ENCODE peak calls at places on chromosomes 5 and 9, in five cellular contexts. One of them, this sample, is unnamed.

GRCh38 chr9:87869082-87869481 is 13.6 kb upstream of the SPATA31E1 start:
- DNase-seq in cardiac muscle cell: no peak
- DNase-seq in left ventricle myocardium inferior: no peak
- DNase-seq in astrocyte of the spinal cord: no peak
- DNase-seq in lower lobe of right lung: no peak
- DNase-seq in this sample: no peak

GRCh38 chr9:124795881-124796415 is 19.0 kb downstream of the OLFML2A start:
- DNase-seq in cardiac muscle cell: peak; percentile 60
- DNase-seq in left ventricle myocardium inferior: peak; percentile 48
- DNase-seq in astrocyte of the spinal cord: peak; percentile 49
- DNase-seq in lower lobe of right lung: no peak
- DNase-seq in this sample: no peak

GRCh38 chr9:105967798-105968197 is 273.5 kb downstream of the TMEM38B start:
- DNase-seq in cardiac muscle cell: no peak
- DNase-seq in left ventricle myocardium inferior: no peak
- DNase-seq in astrocyte of the spinal cord: no peak
- DNase-seq in lower lobe of right lung: no peak
- DNase-seq in this sample: no peak

GRCh38 chr5:38870595-38870994 is 24.8 kb downstream of the OSMR start:
- DNase-seq in cardiac muscle cell: no peak
- DNase-seq in left ventricle myocardium inferior: no peak
- DNase-seq in astrocyte of the spinal cord: no peak
- DNase-seq in lower lobe of right lung: no peak
- DNase-seq in this sample: no peak

GRCh38 chr9:124774131-124774978 is 2.6 kb upstream of the OLFML2A start:
- DNase-seq in cardiac muscle cell: peak; percentile 83
- DNase-seq in left ventricle myocardium inferior: peak; percentile 87
- DNase-seq in astrocyte of the spinal cord: peak; percentile 82
- DNase-seq in lower lobe of right lung: peak; percentile 85
- DNase-seq in this sample: peak; percentile 72

GRCh38 chr5:158032246-158032645 is 173.3 kb upstream of the CLINT1 start:
- DNase-seq in cardiac muscle cell: no peak
- DNase-seq in left ventricle myocardium inferior: no peak
- DNase-seq in astrocyte of the spinal cord: no peak
- DNase-seq in lower lobe of right lung: no peak
- DNase-seq in this sample: no peak

GRCh38 chr5:178069909-178070308 is 43.4 kb upstream of the N4BP3 start:
- DNase-seq in cardiac muscle cell: peak; percentile 36
- DNase-seq in left ventricle myocardium inferior: no peak
- DNase-seq in astrocyte of the spinal cord: no peak
- DNase-seq in lower lobe of right lung: no peak
- DNase-seq in this sample: peak; percentile 42

GRCh38 chr5:43039115-43039467 is 1.0 kb downstream of the ANXA2R start:
- DNase-seq in cardiac muscle cell: no peak
- DNase-seq in left ventricle myocardium inferior: no peak
- DNase-seq in astrocyte of the spinal cord: no peak
- DNase-seq in lower lobe of right lung: no peak
- DNase-seq in this sample: no peak

GRCh38 chr5:150448960-150449490 is 514 bp downstream of the RPS14 start:
- DNase-seq in cardiac muscle cell: no peak
- DNase-seq in left ventricle myocardium inferior: no peak
- DNase-seq in astrocyte of the spinal cord: no peak
- DNase-seq in lower lobe of right lung: no peak
- DNase-seq in this sample: no peak

GRCh38 chr9:122206118-122207046 is 22.4 kb downstream of the LHX6 start:
- DNase-seq in cardiac muscle cell: peak; percentile 81
- DNase-seq in left ventricle myocardium inferior: no peak
- DNase-seq in astrocyte of the spinal cord: peak; percentile 76
- DNase-seq in lower lobe of right lung: no peak
- DNase-seq in this sample: no peak

GRCh38 chr9:81578606-81579005 is 110.7 kb downstream of the TLE1 start:
- DNase-seq in cardiac muscle cell: no peak
- DNase-seq in left ventricle myocardium inferior: no peak
- DNase-seq in astrocyte of the spinal cord: peak; percentile 84
- DNase-seq in lower lobe of right lung: no peak
- DNase-seq in this sample: no peak

GRCh38 chr5:175748650-175749049 is 90.8 kb downstream of the HRH2 start:
- DNase-seq in cardiac muscle cell: no peak
- DNase-seq in left ventricle myocardium inferior: no peak
- DNase-seq in astrocyte of the spinal cord: no peak
- DNase-seq in lower lobe of right lung: no peak
- DNase-seq in this sample: no peak

GRCh38 chr5:176608937-176609723 is 826 bp downstream of the GPRIN1 start:
- DNase-seq in cardiac muscle cell: no peak
- DNase-seq in left ventricle myocardium inferior: no peak
- DNase-seq in astrocyte of the spinal cord: no peak
- DNase-seq in lower lobe of right lung: no peak
- DNase-seq in this sample: no peak

GRCh38 chr5:73446631-73447233 is 1.8 kb downstream of the FOXD1 start:
- DNase-seq in cardiac muscle cell: no peak
- DNase-seq in left ventricle myocardium inferior: no peak
- DNase-seq in astrocyte of the spinal cord: peak; percentile 17
- DNase-seq in lower lobe of right lung: no peak
- DNase-seq in this sample: no peak

GRCh38 chr9:21443849-21444625 is 3.8 kb downstream of the IFNA1 start:
- DNase-seq in cardiac muscle cell: no peak
- DNase-seq in left ventricle myocardium inferior: no peak
- DNase-seq in astrocyte of the spinal cord: no peak
- DNase-seq in lower lobe of right lung: no peak
- DNase-seq in this sample: no peak

GRCh38 chr5:178825444-178825843 is 34.3 kb upstream of the ZNF354B start:
- DNase-seq in cardiac muscle cell: no peak
- DNase-seq in left ventricle myocardium inferior: no peak
- DNase-seq in astrocyte of the spinal cord: no peak
- DNase-seq in lower lobe of right lung: no peak
- DNase-seq in this sample: no peak

GRCh38 chr9:88997646-88998045 is 6.4 kb downstream of the S1PR3 start:
- DNase-seq in cardiac muscle cell: no peak
- DNase-seq in left ventricle myocardium inferior: no peak
- DNase-seq in astrocyte of the spinal cord: no peak
- DNase-seq in lower lobe of right lung: no peak
- DNase-seq in this sample: no peak

GRCh38 chr5:177553671-177554429 is 513 bp downstream of the FAM193B start:
- DNase-seq in cardiac muscle cell: peak; percentile 12
- DNase-seq in left ventricle myocardium inferior: peak; percentile 40
- DNase-seq in astrocyte of the spinal cord: no peak
- DNase-seq in lower lobe of right lung: peak; percentile 69
- DNase-seq in this sample: peak; percentile 60

GRCh38 chr5:151020304-151021031 is at the start of gene GPX3:
- DNase-seq in cardiac muscle cell: peak; percentile 59
- DNase-seq in left ventricle myocardium inferior: peak; percentile 96
- DNase-seq in astrocyte of the spinal cord: peak; percentile 42
- DNase-seq in lower lobe of right lung: peak; percentile 94
- DNase-seq in this sample: peak; percentile 91

GRCh38 chr9:70589571-70590263 is 175.3 kb upstream of the KLF9 start:
- DNase-seq in cardiac muscle cell: peak; percentile 89
- DNase-seq in left ventricle myocardium inferior: peak; percentile 52
- DNase-seq in astrocyte of the spinal cord: peak; percentile 87
- DNase-seq in lower lobe of right lung: no peak
- DNase-seq in this sample: no peak

GRCh38 chr9:123389698-123390097 is 33.7 kb downstream of the CRB2 start:
- DNase-seq in cardiac muscle cell: no peak
- DNase-seq in left ventricle myocardium inferior: no peak
- DNase-seq in astrocyte of the spinal cord: no peak
- DNase-seq in lower lobe of right lung: no peak
- DNase-seq in this sample: no peak

GRCh38 chr5:139524446-139524845 is 36.7 kb upstream of the UBE2D2 start:
- DNase-seq in cardiac muscle cell: no peak
- DNase-seq in left ventricle myocardium inferior: no peak
- DNase-seq in astrocyte of the spinal cord: no peak
- DNase-seq in lower lobe of right lung: no peak
- DNase-seq in this sample: no peak

GRCh38 chr5:128216860-128217531 is 133.4 kb downstream of the SLC12A2 start:
- DNase-seq in cardiac muscle cell: peak; percentile 62
- DNase-seq in left ventricle myocardium inferior: peak; percentile 28
- DNase-seq in astrocyte of the spinal cord: peak; percentile 99
- DNase-seq in lower lobe of right lung: no peak
- DNase-seq in this sample: no peak

GRCh38 chr5:135434591-135435466 is 12.3 kb downstream of the DCANP1 start:
- DNase-seq in cardiac muscle cell: no peak
- DNase-seq in left ventricle myocardium inferior: no peak
- DNase-seq in astrocyte of the spinal cord: no peak
- DNase-seq in lower lobe of right lung: no peak
- DNase-seq in this sample: no peak

GRCh38 chr9:103899836-103900235 is 194.3 kb upstream of the SMC2 start:
- DNase-seq in cardiac muscle cell: no peak
- DNase-seq in left ventricle myocardium inferior: no peak
- DNase-seq in astrocyte of the spinal cord: no peak
- DNase-seq in lower lobe of right lung: no peak
- DNase-seq in this sample: no peak

GRCh38 chr9:133199648-133200321 is 9.3 kb downstream of the OBP2B start:
- DNase-seq in cardiac muscle cell: no peak
- DNase-seq in left ventricle myocardium inferior: peak; percentile 36
- DNase-seq in astrocyte of the spinal cord: no peak
- DNase-seq in lower lobe of right lung: peak; percentile 59
- DNase-seq in this sample: no peak
- TF ChIP-seq CTCF in cardiac muscle cell: no peak
- TF ChIP-seq CTCF in left ventricle myocardium inferior: peak; percentile 29
- TF ChIP-seq CTCF in astrocyte of the spinal cord: no peak
- TF ChIP-seq CTCF in lower lobe of right lung: peak; percentile 38
- TF ChIP-seq CTCF in this sample: no peak

DNA sequence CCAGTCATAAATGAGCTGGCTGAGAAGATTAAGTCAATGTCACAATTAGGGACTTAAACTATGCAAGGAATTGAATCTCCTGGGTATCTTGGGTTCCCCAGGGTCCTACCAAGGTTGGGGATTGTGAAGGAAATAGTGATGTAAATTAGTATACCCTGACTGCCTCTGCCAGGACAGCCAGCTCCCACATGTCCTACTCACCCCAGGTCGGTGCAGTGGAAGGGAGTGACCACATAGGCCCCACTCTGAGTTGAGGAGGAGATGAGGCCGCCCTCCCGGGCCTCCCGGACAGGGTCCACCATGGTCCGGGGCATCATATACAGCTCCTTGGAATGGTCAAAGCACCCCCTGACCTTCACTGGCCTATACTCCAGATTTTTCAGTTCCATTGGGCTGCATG is 2.7 kb downstream of the SURF1 start:
- DNase-seq in cardiac muscle cell: no peak
- DNase-seq in left ventricle myocardium inferior: no peak
- DNase-seq in astrocyte of the spinal cord: no peak
- DNase-seq in lower lobe of right lung: no peak
- DNase-seq in this sample: no peak
- TF ChIP-seq CTCF in cardiac muscle cell: no peak
- TF ChIP-seq CTCF in left ventricle myocardium inferior: no peak
- TF ChIP-seq CTCF in astrocyte of the spinal cord: no peak
- TF ChIP-seq CTCF in lower lobe of right lung: no peak
- TF ChIP-seq CTCF in this sample: no peak

GRCh38 chr9:128409998-128410397 is 10.7 kb upstream of the CERCAM start:
- DNase-seq in cardiac muscle cell: peak; percentile 48
- DNase-seq in left ventricle myocardium inferior: no peak
- DNase-seq in astrocyte of the spinal cord: peak; percentile 29
- DNase-seq in lower lobe of right lung: no peak
- DNase-seq in this sample: no peak
- TF ChIP-seq CTCF in cardiac muscle cell: peak; percentile 42
- TF ChIP-seq CTCF in left ventricle myocardium inferior: peak; percentile 36
- TF ChIP-seq CTCF in astrocyte of the spinal cord: peak; percentile 46
- TF ChIP-seq CTCF in lower lobe of right lung: no peak
- TF ChIP-seq CTCF in this sample: no peak

DNA sequence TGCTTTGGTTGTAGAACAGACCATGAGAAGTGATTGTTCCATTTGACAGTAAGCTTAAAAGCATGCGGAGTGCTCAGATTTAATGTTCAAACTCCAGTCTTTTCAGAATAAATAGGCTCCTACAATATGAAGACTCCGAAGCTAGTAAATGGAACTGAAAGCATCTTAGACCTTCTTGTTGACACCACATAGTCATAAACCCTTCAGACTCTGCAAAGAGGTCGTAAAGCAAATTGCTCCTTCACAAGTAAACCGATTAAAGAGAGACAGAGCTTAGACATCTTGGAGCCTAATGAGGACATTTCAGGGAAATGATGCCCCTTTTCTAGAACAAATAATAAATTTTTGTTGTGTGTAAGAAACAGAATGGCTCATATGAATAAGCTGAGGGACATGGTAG is 511.0 kb upstream of the RIOK2 start:
- DNase-seq in cardiac muscle cell: no peak
- DNase-seq in left ventricle myocardium inferior: no peak
- DNase-seq in astrocyte of the spinal cord: no peak
- DNase-seq in lower lobe of right lung: no peak
- DNase-seq in this sample: no peak
- TF ChIP-seq CTCF in cardiac muscle cell: no peak
- TF ChIP-seq CTCF in left ventricle myocardium inferior: no peak
- TF ChIP-seq CTCF in astrocyte of the spinal cord: no peak
- TF ChIP-seq CTCF in lower lobe of right lung: no peak
- TF ChIP-seq CTCF in this sample: no peak

GRCh38 chr5:65480306-65480865 is 1.3 kb downstream of the ADAMTS6 start:
- DNase-seq in cardiac muscle cell: peak; percentile 90
- DNase-seq in left ventricle myocardium inferior: peak; percentile 80
- DNase-seq in astrocyte of the spinal cord: peak; percentile 91
- DNase-seq in lower lobe of right lung: peak; percentile 70
- DNase-seq in this sample: peak; percentile 70
- TF ChIP-seq CTCF in cardiac muscle cell: peak; percentile 11
- TF ChIP-seq CTCF in left ventricle myocardium inferior: no peak
- TF ChIP-seq CTCF in astrocyte of the spinal cord: no peak
- TF ChIP-seq CTCF in lower lobe of right lung: no peak
- TF ChIP-seq CTCF in this sample: no peak

GRCh38 chr9:95907794-95908193 is 32.3 kb downstream of the ERCC6L2 start:
- DNase-seq in cardiac muscle cell: no peak
- DNase-seq in left ventricle myocardium inferior: no peak
- DNase-seq in astrocyte of the spinal cord: no peak
- DNase-seq in lower lobe of right lung: no peak
- DNase-seq in this sample: no peak
- TF ChIP-seq CTCF in cardiac muscle cell: no peak
- TF ChIP-seq CTCF in left ventricle myocardium inferior: peak; percentile 17
- TF ChIP-seq CTCF in astrocyte of the spinal cord: peak; percentile 21
- TF ChIP-seq CTCF in lower lobe of right lung: no peak
- TF ChIP-seq CTCF in this sample: no peak

This sample was measured in ovary.